ENCODE peak calls at places on chromosome 14, in ten cellular contexts. N is right atrium auricular region, E is H1, R is mucosa of descending colon, G is cardiac muscle cell, O is left lung, P is ovary, A is cardiac fibroblast, X is heart left ventricle, C is choroid plexus epithelial cell. U is an unnamed sample.

GRCh38 chr14:96173646-96174475 is 30.8 kb upstream of the BDKRB2 start:
- DNase-seq in C (no peak), E (no peak), X (no peak), G (no peak), A (no peak), O (no peak), R (no peak), P (no peak), N (no peak), U (no peak)

GRCh38 chr14:30443368-30444007 is 115.5 kb upstream of the G2E3 start:
- DNase-seq in X (no peak), R (no peak), C (peak; percentile 76), A (peak; percentile 65), N (no peak), P (no peak), O (no peak), E (no peak), G (peak; percentile 66), U (peak; percentile 67)

GRCh38 chr14:81051547-81051946 is 96.1 kb downstream of the TSHR start:
- DNase-seq in N (no peak), X (no peak), E (no peak), C (no peak), A (no peak), G (no peak), O (no peak), P (no peak), R (no peak), U (no peak)

GRCh38 chr14:93269341-93270068 is 62.4 kb downstream of the UBR7 start:
- DNase-seq in C (peak; percentile 79), X (no peak), O (no peak), N (no peak), G (no peak), P (no peak), R (no peak), E (no peak), A (peak; percentile 85), U (peak; percentile 43)

GRCh38 chr14:67335781-67336180 is 23.8 kb downstream of the ATP6V1D start:
- DNase-seq in O (no peak), N (no peak), P (no peak), R (no peak), X (no peak), C (peak; percentile 64), A (peak; percentile 54), G (peak; percentile 5), E (no peak), U (peak; percentile 47)

GRCh38 chr14:81406863-81407262 is 6.7 kb upstream of the STON2 start:
- DNase-seq in P (no peak), O (peak; percentile 39), E (no peak), R (no peak), C (peak; percentile 89), X (no peak), G (no peak), N (no peak), A (peak; percentile 76), U (peak; percentile 23)

GRCh38 chr14:99205086-99205688 is 66.8 kb downstream of the BCL11B start:
- DNase-seq in N (no peak), E (no peak), R (no peak), X (peak; percentile 14), A (no peak), O (no peak), P (no peak), G (peak; percentile 35), C (no peak), U (no peak)

GRCh38 chr14:105878125-105878524 is 351.7 kb downstream of the TMEM121 start:
- DNase-seq in A (no peak), R (no peak), C (no peak), P (no peak), E (no peak), O (peak; percentile 11), X (peak; percentile 16), N (no peak), G (no peak), U (no peak)

GRCh38 chr14:101233016-101233355 is 328.3 kb upstream of the DIO3 start:
- DNase-seq in R (no peak), C (no peak), A (no peak), N (no peak), X (no peak), E (no peak), G (no peak), O (peak; percentile 27), P (no peak), U (no peak)

GRCh38 chr14:101235042-101235871 is 326.0 kb upstream of the DIO3 start:
- DNase-seq in G (peak; percentile 78), A (peak; percentile 33), E (peak; percentile 89), X (no peak), C (peak; percentile 67), N (no peak), P (no peak), R (peak; percentile 75), O (peak; percentile 38), U (peak; percentile 52)

GRCh38 chr14:101234588-101234937 is 326.7 kb upstream of the DIO3 start:
- DNase-seq in E (no peak), R (no peak), A (no peak), N (no peak), X (no peak), G (no peak), P (no peak), C (no peak), O (peak; percentile 16), U (no peak)

GRCh38 chr14:101233391-101233790 is 327.9 kb upstream of the DIO3 start:
- DNase-seq in N (no peak), X (no peak), P (no peak), O (no peak), E (no peak), G (no peak), A (no peak), R (no peak), C (no peak), U (no peak)

GRCh38 chr14:101233861-101234587 is 327.3 kb upstream of the DIO3 start:
- DNase-seq in C (no peak), O (peak; percentile 22), P (no peak), E (no peak), X (no peak), N (no peak), G (no peak), A (no peak), R (no peak), U (no peak)
- TF ChIP-seq CTCF in C (no peak), O (no peak), P (no peak), E (no peak), X (no peak), N (no peak), G (no peak), A (no peak), R (no peak), U (no peak)

GRCh38 chr14:97993508-97994019 is 1196.4 kb downstream of the VRK1 start:
- DNase-seq in P (no peak), R (no peak), X (no peak), A (no peak), N (no peak), G (no peak), E (no peak), O (no peak), C (no peak), U (no peak)

GRCh38 chr14:97994020-97994531 is 1196.9 kb downstream of the VRK1 start:
- DNase-seq in A (no peak), E (no peak), O (no peak), G (no peak), N (no peak), P (no peak), C (no peak), R (no peak), X (no peak), U (no peak)

GRCh38 chr14:97995571-97995970 is 1198.4 kb downstream of the VRK1 start:
- DNase-seq in O (no peak), P (no peak), R (no peak), A (no peak), N (no peak), E (no peak), X (no peak), G (no peak), C (no peak), U (no peak)

GRCh38 chr14:97995038-97995437 is 1197.9 kb downstream of the VRK1 start:
- DNase-seq in P (no peak), N (no peak), X (no peak), R (no peak), G (no peak), A (no peak), O (no peak), C (no peak), E (no peak), U (no peak)
- H3K4me3 ChIP-seq in P (no peak overlapping the region), N (no peak overlapping the region), X (no peak overlapping the region), R (no peak overlapping the region), G (no peak overlapping the region), A (no peak overlapping the region), O (no peak overlapping the region), C (no peak overlapping the region), E (no peak overlapping the region), U (no peak overlapping the region)

GRCh38 chr14:76780360-76780759 is 19.1 kb downstream of the VASH1 start:
- DNase-seq in P (no peak), R (no peak), X (no peak), N (peak; percentile 54), A (no peak), C (no peak), E (no peak), G (no peak), O (no peak), U (no peak)

GRCh38 chr14:76780058-76780345 is 18.7 kb downstream of the VASH1 start:
- DNase-seq in P (no peak), R (no peak), N (no peak), X (no peak), O (no peak), G (no peak), E (no peak), A (no peak), C (no peak), U (no peak)

GRCh38 chr14:76782115-76782884 is 21.0 kb downstream of the VASH1 start:
- DNase-seq in O (no peak), N (peak; percentile 59), R (no peak), C (no peak), X (no peak), G (no peak), P (no peak), A (no peak), E (peak; percentile 22), U (no peak)

GRCh38 chr14:76781648-76782051 is 20.4 kb downstream of the VASH1 start:
- DNase-seq in E (no peak), P (no peak), R (no peak), G (no peak), O (no peak), N (no peak), X (no peak), A (no peak), C (no peak), U (no peak)

DNA sequence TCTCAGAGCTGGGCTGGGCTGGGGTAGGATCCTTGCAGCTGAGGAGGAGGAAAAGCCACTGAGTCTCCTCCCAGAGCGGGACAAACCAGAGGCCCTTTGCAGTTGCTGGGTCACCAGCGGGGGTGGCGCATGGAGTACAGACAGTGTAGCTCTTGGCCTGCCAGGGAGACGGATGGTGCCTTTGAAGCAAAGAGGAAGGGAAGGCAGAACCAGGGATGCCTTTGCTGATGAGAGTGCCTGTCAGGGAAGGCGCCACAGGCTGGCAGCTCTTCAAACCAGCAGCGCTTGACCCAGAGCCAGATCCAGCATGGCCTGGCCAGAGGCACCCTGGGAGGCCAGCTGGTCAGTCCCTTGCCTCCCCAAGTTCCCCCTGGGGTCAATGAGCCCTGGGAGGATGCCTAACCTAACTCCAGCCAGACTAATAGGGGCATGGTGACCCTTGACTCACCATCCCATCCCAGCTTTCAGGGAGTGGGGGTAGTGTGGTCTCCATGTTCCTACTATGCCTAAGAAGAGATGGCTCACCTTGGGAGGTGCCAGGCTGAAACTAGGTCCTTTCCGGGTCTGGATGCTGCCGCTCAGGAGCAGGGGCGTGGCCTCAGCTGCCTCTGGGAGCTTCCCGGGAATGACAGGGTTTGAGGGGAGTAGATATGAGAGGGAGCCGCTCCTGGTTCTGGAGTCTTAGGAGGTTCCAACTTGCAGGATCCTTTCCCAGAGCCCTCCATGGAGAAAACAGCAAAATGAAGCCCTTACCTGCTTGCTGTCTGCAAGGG is 19.8 kb downstream of the VASH1 start:
- DNase-seq in G (no peak), N (peak; percentile 61), A (no peak), P (peak; percentile 58), E (peak; percentile 40), X (peak; percentile 39), C (no peak), O (no peak), R (no peak), U (peak; percentile 18)
- TF ChIP-seq CTCF in G (no peak), N (no peak), A (no peak), P (no peak), E (no peak), X (no peak), C (no peak), O (no peak), R (no peak), U (no peak)

DNA sequence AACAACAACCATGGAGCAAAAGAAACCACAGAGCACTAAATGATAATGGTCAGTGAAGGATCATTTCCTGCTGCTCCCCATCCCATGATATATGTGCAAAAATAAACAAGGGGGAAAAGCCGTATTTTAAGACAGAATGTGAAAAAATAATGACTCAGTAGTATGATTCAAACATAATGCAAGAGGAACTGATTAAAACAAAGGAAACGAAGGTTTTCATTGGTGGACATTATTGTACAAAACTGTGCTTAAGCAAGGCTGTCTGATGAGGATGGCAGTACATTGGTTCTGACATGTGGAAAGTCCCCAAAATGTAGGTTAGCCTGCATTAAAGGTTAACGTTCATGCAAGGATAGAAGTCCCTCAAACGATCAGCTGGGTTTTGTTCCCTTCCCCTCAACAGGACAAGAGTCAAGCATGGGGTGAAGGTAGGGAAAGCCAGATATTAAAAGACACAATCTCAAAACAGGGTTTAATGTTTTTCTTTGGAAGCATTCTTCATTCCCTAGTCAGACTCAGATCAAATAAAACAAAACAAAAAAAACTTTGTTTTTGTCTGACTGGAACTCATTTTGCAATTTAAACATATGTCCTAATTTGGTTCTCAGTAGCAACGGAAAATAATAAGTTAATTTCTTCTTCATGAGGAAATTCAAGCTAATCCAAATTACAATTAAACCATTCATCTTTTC is 26.2 kb upstream of the PTGDR start:
- DNase-seq in X (no peak), O (no peak), G (no peak), E (no peak), P (no peak), R (no peak), N (no peak), A (peak; percentile 98), C (peak; percentile 87), U (peak; percentile 88)
- H3K4me3 ChIP-seq in X (no peak overlapping the region), O (no peak overlapping the region), G (no peak overlapping the region), E (no peak overlapping the region), P (no peak overlapping the region), R (no peak overlapping the region), N (no peak overlapping the region), A (no peak overlapping the region), C (no peak overlapping the region), U (peak overlapping the region; percentile 13)